ENCODE peak calls at places on chromosomes 13 and 19, in eight cellular contexts. One of them, this sample, is unnamed. For H3K36me3, the result is how much of the 10 kb centered on the place peaks cover.

GRCh38 chr19:7862413-7862951 is 11.7 kb downstream of the PRR36 start:
- DNase-seq in IMR-90: peak
- DNase-seq in cardiac muscle cell: peak
- DNase-seq in sigmoid colon: no peak
- DNase-seq in mucosa of descending colon: peak
- DNase-seq in SK-N-SH: peak
- DNase-seq in Panc1: no peak
- DNase-seq in body of pancreas: peak
- DNase-seq in this sample: no peak

GRCh38 chr13:51942189-51942588 is 69.1 kb downstream of the ATP7B start:
- DNase-seq in IMR-90: no peak
- DNase-seq in cardiac muscle cell: no peak
- DNase-seq in sigmoid colon: no peak
- DNase-seq in mucosa of descending colon: peak
- DNase-seq in SK-N-SH: no peak
- DNase-seq in Panc1: no peak
- DNase-seq in body of pancreas: no peak
- DNase-seq in this sample: no peak

GRCh38 chr19:42253245-42254082 is 1.5 kb downstream of the ERF start:
- DNase-seq in IMR-90: peak
- DNase-seq in cardiac muscle cell: peak
- DNase-seq in sigmoid colon: peak
- DNase-seq in mucosa of descending colon: peak
- DNase-seq in SK-N-SH: peak
- DNase-seq in Panc1: no peak
- DNase-seq in body of pancreas: peak
- DNase-seq in this sample: no peak

GRCh38 chr13:78137404-78138142 is 218.9 kb upstream of the EDNRB start:
- DNase-seq in IMR-90: peak
- DNase-seq in cardiac muscle cell: peak
- DNase-seq in sigmoid colon: no peak
- DNase-seq in mucosa of descending colon: peak
- DNase-seq in SK-N-SH: peak
- DNase-seq in Panc1: peak
- DNase-seq in body of pancreas: no peak
- DNase-seq in this sample: peak

GRCh38 chr13:46698910-46699460 is 98.0 kb downstream of the ESD start:
- DNase-seq in IMR-90: peak
- DNase-seq in cardiac muscle cell: peak
- DNase-seq in sigmoid colon: no peak
- DNase-seq in mucosa of descending colon: no peak
- DNase-seq in SK-N-SH: peak
- DNase-seq in Panc1: no peak
- DNase-seq in body of pancreas: no peak
- DNase-seq in this sample: no peak

GRCh38 chr19:5828661-5829566 is 10.6 kb downstream of the FUT6 start:
- DNase-seq in IMR-90: no peak
- DNase-seq in cardiac muscle cell: peak
- DNase-seq in sigmoid colon: peak
- DNase-seq in mucosa of descending colon: no peak
- DNase-seq in SK-N-SH: peak
- DNase-seq in Panc1: no peak
- DNase-seq in body of pancreas: peak
- DNase-seq in this sample: no peak

GRCh38 chr13:59663707-59664106 is 500.0 kb downstream of the DIAPH3 start:
- DNase-seq in IMR-90: no peak
- DNase-seq in cardiac muscle cell: no peak
- DNase-seq in sigmoid colon: no peak
- DNase-seq in mucosa of descending colon: no peak
- DNase-seq in SK-N-SH: no peak
- DNase-seq in Panc1: no peak
- DNase-seq in body of pancreas: no peak
- DNase-seq in this sample: no peak

GRCh38 chr19:13764821-13765394 is 586 bp downstream of the MRI1 start:
- DNase-seq in IMR-90: no peak
- DNase-seq in cardiac muscle cell: no peak
- DNase-seq in sigmoid colon: no peak
- DNase-seq in mucosa of descending colon: peak
- DNase-seq in SK-N-SH: peak
- DNase-seq in Panc1: no peak
- DNase-seq in body of pancreas: peak
- DNase-seq in this sample: no peak

GRCh38 chr19:40396886-40397567 is 7.0 kb upstream of the HIPK4 start:
- DNase-seq in IMR-90: no peak
- DNase-seq in cardiac muscle cell: no peak
- DNase-seq in sigmoid colon: no peak
- DNase-seq in mucosa of descending colon: no peak
- DNase-seq in SK-N-SH: no peak
- DNase-seq in Panc1: no peak
- DNase-seq in body of pancreas: no peak
- DNase-seq in this sample: no peak

GRCh38 chr19:18274303-18274775 is at the start of gene IQCN:
- DNase-seq in IMR-90: no peak
- DNase-seq in cardiac muscle cell: peak
- DNase-seq in sigmoid colon: peak
- DNase-seq in mucosa of descending colon: peak
- DNase-seq in SK-N-SH: no peak
- DNase-seq in Panc1: no peak
- DNase-seq in body of pancreas: peak
- DNase-seq in this sample: no peak

GRCh38 chr19:46015080-46015960 is 7.5 kb downstream of the PGLYRP1 start:
- DNase-seq in IMR-90: no peak
- DNase-seq in cardiac muscle cell: peak
- DNase-seq in sigmoid colon: no peak
- DNase-seq in mucosa of descending colon: peak
- DNase-seq in SK-N-SH: peak
- DNase-seq in Panc1: no peak
- DNase-seq in body of pancreas: peak
- DNase-seq in this sample: no peak

GRCh38 chr13:40466271-40466670 is 200.2 kb downstream of the FOXO1 start:
- DNase-seq in IMR-90: no peak
- DNase-seq in cardiac muscle cell: no peak
- DNase-seq in sigmoid colon: no peak
- DNase-seq in mucosa of descending colon: no peak
- DNase-seq in SK-N-SH: no peak
- DNase-seq in Panc1: no peak
- DNase-seq in body of pancreas: no peak
- DNase-seq in this sample: no peak

GRCh38 chr19:28425431-28425931 is 787.5 kb downstream of the UQCRFS1 start:
- DNase-seq in IMR-90: no peak
- DNase-seq in cardiac muscle cell: peak
- DNase-seq in sigmoid colon: no peak
- DNase-seq in mucosa of descending colon: no peak
- DNase-seq in SK-N-SH: no peak
- DNase-seq in Panc1: no peak
- DNase-seq in body of pancreas: no peak
- DNase-seq in this sample: no peak

GRCh38 chr19:54389556-54389955 is 24.8 kb upstream of the LAIR1 start:
- DNase-seq in IMR-90: no peak
- DNase-seq in cardiac muscle cell: no peak
- DNase-seq in sigmoid colon: no peak
- DNase-seq in mucosa of descending colon: no peak
- DNase-seq in SK-N-SH: no peak
- DNase-seq in Panc1: no peak
- DNase-seq in body of pancreas: no peak
- DNase-seq in this sample: no peak

GRCh38 chr13:107203146-107203847 is 635.4 kb upstream of the ARGLU1 start:
- DNase-seq in IMR-90: no peak
- DNase-seq in cardiac muscle cell: peak
- DNase-seq in sigmoid colon: no peak
- DNase-seq in mucosa of descending colon: peak
- DNase-seq in SK-N-SH: peak
- DNase-seq in Panc1: no peak
- DNase-seq in body of pancreas: no peak
- DNase-seq in this sample: no peak

GRCh38 chr19:55229145-55229788 is 704 bp upstream of the TMEM86B start:
- DNase-seq in IMR-90: no peak
- DNase-seq in cardiac muscle cell: no peak
- DNase-seq in sigmoid colon: no peak
- DNase-seq in mucosa of descending colon: no peak
- DNase-seq in SK-N-SH: no peak
- DNase-seq in Panc1: no peak
- DNase-seq in body of pancreas: no peak
- DNase-seq in this sample: no peak

GRCh38 chr13:31625115-31625514 is 114.2 kb upstream of the RXFP2 start:
- DNase-seq in IMR-90: no peak
- DNase-seq in cardiac muscle cell: peak
- DNase-seq in sigmoid colon: no peak
- DNase-seq in mucosa of descending colon: peak
- DNase-seq in SK-N-SH: no peak
- DNase-seq in Panc1: no peak
- DNase-seq in body of pancreas: no peak
- DNase-seq in this sample: peak

GRCh38 chr13:24614306-24615080 is 65.7 kb upstream of the ATP12A start:
- DNase-seq in IMR-90: no peak
- DNase-seq in cardiac muscle cell: no peak
- DNase-seq in sigmoid colon: no peak
- DNase-seq in mucosa of descending colon: no peak
- DNase-seq in SK-N-SH: no peak
- DNase-seq in Panc1: no peak
- DNase-seq in body of pancreas: no peak
- DNase-seq in this sample: no peak

GRCh38 chr13:33322965-33323668 is 37.6 kb upstream of the STARD13 start:
- DNase-seq in IMR-90: no peak
- DNase-seq in cardiac muscle cell: no peak
- DNase-seq in sigmoid colon: no peak
- DNase-seq in mucosa of descending colon: no peak
- DNase-seq in SK-N-SH: no peak
- DNase-seq in Panc1: no peak
- DNase-seq in body of pancreas: no peak
- DNase-seq in this sample: no peak

GRCh38 chr19:53466726-53467125 is 807 bp upstream of the ZNF813 start:
- DNase-seq in IMR-90: no peak
- DNase-seq in cardiac muscle cell: no peak
- DNase-seq in sigmoid colon: no peak
- DNase-seq in mucosa of descending colon: no peak
- DNase-seq in SK-N-SH: peak
- DNase-seq in Panc1: no peak
- DNase-seq in body of pancreas: no peak
- DNase-seq in this sample: no peak

GRCh38 chr19:48127561-48127960 is 16.9 kb upstream of the PLA2G4C start:
- DNase-seq in IMR-90: no peak
- DNase-seq in cardiac muscle cell: no peak
- DNase-seq in sigmoid colon: no peak
- DNase-seq in mucosa of descending colon: no peak
- DNase-seq in SK-N-SH: no peak
- DNase-seq in Panc1: no peak
- DNase-seq in body of pancreas: no peak
- DNase-seq in this sample: no peak

GRCh38 chr19:48121909-48122371 is 11.3 kb upstream of the PLA2G4C start:
- DNase-seq in IMR-90: no peak
- DNase-seq in cardiac muscle cell: peak
- DNase-seq in sigmoid colon: no peak
- DNase-seq in mucosa of descending colon: no peak
- DNase-seq in SK-N-SH: no peak
- DNase-seq in Panc1: no peak
- DNase-seq in body of pancreas: no peak
- DNase-seq in this sample: no peak

GRCh38 chr19:48121066-48121465 is 10.4 kb upstream of the PLA2G4C start:
- DNase-seq in IMR-90: no peak
- DNase-seq in cardiac muscle cell: no peak
- DNase-seq in sigmoid colon: no peak
- DNase-seq in mucosa of descending colon: no peak
- DNase-seq in SK-N-SH: no peak
- DNase-seq in Panc1: no peak
- DNase-seq in body of pancreas: no peak
- DNase-seq in this sample: no peak

GRCh38 chr19:48122421-48122820 is 11.8 kb upstream of the PLA2G4C start:
- DNase-seq in IMR-90: no peak
- DNase-seq in cardiac muscle cell: no peak
- DNase-seq in sigmoid colon: no peak
- DNase-seq in mucosa of descending colon: no peak
- DNase-seq in SK-N-SH: no peak
- DNase-seq in Panc1: no peak
- DNase-seq in body of pancreas: no peak
- DNase-seq in this sample: no peak

GRCh38 chr19:48123907-48124675 is 13.5 kb upstream of the PLA2G4C start:
- DNase-seq in IMR-90: peak
- DNase-seq in cardiac muscle cell: peak
- DNase-seq in sigmoid colon: no peak
- DNase-seq in mucosa of descending colon: no peak
- DNase-seq in SK-N-SH: no peak
- DNase-seq in Panc1: no peak
- DNase-seq in body of pancreas: no peak
- DNase-seq in this sample: peak
- H3K36me3 ChIP-seq in IMR-90: under half
- H3K36me3 ChIP-seq in cardiac muscle cell: under half
- H3K36me3 ChIP-seq in sigmoid colon: under half
- H3K36me3 ChIP-seq in mucosa of descending colon: under half
- H3K36me3 ChIP-seq in SK-N-SH: under half
- H3K36me3 ChIP-seq in Panc1: under half
- H3K36me3 ChIP-seq in body of pancreas: under half
- H3K36me3 ChIP-seq in this sample: under half

GRCh38 chr19:51000426-51000825 is 978 bp downstream of the KLK8 start:
- DNase-seq in IMR-90: no peak
- DNase-seq in cardiac muscle cell: no peak
- DNase-seq in sigmoid colon: peak
- DNase-seq in mucosa of descending colon: no peak
- DNase-seq in SK-N-SH: no peak
- DNase-seq in Panc1: no peak
- DNase-seq in body of pancreas: no peak
- DNase-seq in this sample: no peak
- H3K4me3 ChIP-seq in IMR-90: no peak
- H3K4me3 ChIP-seq in cardiac muscle cell: no peak
- H3K4me3 ChIP-seq in sigmoid colon: no peak
- H3K4me3 ChIP-seq in mucosa of descending colon: no peak
- H3K4me3 ChIP-seq in SK-N-SH: no peak
- H3K4me3 ChIP-seq in Panc1: no peak
- H3K4me3 ChIP-seq in body of pancreas: no peak
- H3K4me3 ChIP-seq in this sample: no peak

GRCh38 chr19:34228347-34228746 is 26.0 kb upstream of the GARRE1 start:
- DNase-seq in IMR-90: peak
- DNase-seq in cardiac muscle cell: no peak
- DNase-seq in sigmoid colon: no peak
- DNase-seq in mucosa of descending colon: no peak
- DNase-seq in SK-N-SH: no peak
- DNase-seq in Panc1: no peak
- DNase-seq in body of pancreas: no peak
- DNase-seq in this sample: no peak
- H3K36me3 ChIP-seq in IMR-90: under half
- H3K36me3 ChIP-seq in cardiac muscle cell: half or more
- H3K36me3 ChIP-seq in sigmoid colon: under half
- H3K36me3 ChIP-seq in mucosa of descending colon: under half
- H3K36me3 ChIP-seq in SK-N-SH: half or more
- H3K36me3 ChIP-seq in Panc1: half or more
- H3K36me3 ChIP-seq in body of pancreas: under half
- H3K36me3 ChIP-seq in this sample: under half

DNA sequence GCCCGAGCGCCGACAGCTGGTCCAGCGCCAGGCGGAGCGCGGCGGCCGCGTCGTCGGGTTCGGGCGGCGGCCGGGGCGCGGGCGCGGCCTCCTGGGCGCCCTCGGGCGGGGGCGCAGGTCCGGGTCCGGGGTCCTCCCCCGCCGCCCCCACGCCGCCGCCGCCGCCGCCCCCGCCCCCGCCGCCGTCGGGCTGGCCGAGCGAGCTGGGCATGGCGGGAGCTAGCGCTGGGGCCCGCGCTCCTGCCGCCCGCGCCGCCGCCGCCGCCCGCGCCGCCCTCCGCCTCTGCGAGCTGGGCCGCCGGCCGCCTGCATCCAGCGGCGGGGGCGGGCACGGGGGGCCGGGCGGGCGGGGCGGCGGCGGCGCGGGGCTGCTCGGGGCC is 287 bp downstream of the MEX3D start:
- DNase-seq in IMR-90: no peak
- DNase-seq in cardiac muscle cell: no peak
- DNase-seq in sigmoid colon: no peak
- DNase-seq in mucosa of descending colon: no peak
- DNase-seq in SK-N-SH: peak
- DNase-seq in Panc1: no peak
- DNase-seq in body of pancreas: no peak
- DNase-seq in this sample: no peak
- H3K4me3 ChIP-seq in IMR-90: peak
- H3K4me3 ChIP-seq in cardiac muscle cell: no peak
- H3K4me3 ChIP-seq in sigmoid colon: peak
- H3K4me3 ChIP-seq in mucosa of descending colon: peak
- H3K4me3 ChIP-seq in SK-N-SH: peak
- H3K4me3 ChIP-seq in Panc1: no peak
- H3K4me3 ChIP-seq in body of pancreas: no peak
- H3K4me3 ChIP-seq in this sample: peak

This sample was measured in kidney epithelial cell.